ENCODE peak calls at places on chromosomes 4 and X, in ten cellular contexts. One of them, this sample, is unnamed.

GRCh38 chrX:135923353-135923752 is 29.8 kb downstream of the SAGE1 start:
- DNase-seq in A673: no peak
- DNase-seq in sigmoid colon: no peak
- DNase-seq in tibial artery: no peak
- DNase-seq in stomach: no peak
- DNase-seq in GM06990: no peak
- DNase-seq in left ventricle myocardium inferior: no peak
- DNase-seq in ovary: no peak
- DNase-seq in effector memory CD4-positive, alpha-beta T cell: no peak
- DNase-seq in H7: peak; percentile 8
- DNase-seq in this sample: no peak

GRCh38 chrX:119692241-119693031 is 532 bp downstream of the SEPTIN6 start:
- DNase-seq in A673: peak; percentile 37
- DNase-seq in sigmoid colon: peak; percentile 82
- DNase-seq in tibial artery: peak; percentile 72
- DNase-seq in stomach: peak; percentile 44
- DNase-seq in GM06990: peak; percentile 74
- DNase-seq in left ventricle myocardium inferior: peak; percentile 28
- DNase-seq in ovary: no peak
- DNase-seq in effector memory CD4-positive, alpha-beta T cell: peak; percentile 43
- DNase-seq in H7: peak; percentile 72
- DNase-seq in this sample: no peak

GRCh38 chr4:87527446-87528240 is 1.5 kb downstream of the SPARCL1 start:
- DNase-seq in A673: peak; percentile 65
- DNase-seq in sigmoid colon: no peak
- DNase-seq in tibial artery: no peak
- DNase-seq in stomach: no peak
- DNase-seq in GM06990: no peak
- DNase-seq in left ventricle myocardium inferior: peak; percentile 28
- DNase-seq in ovary: no peak
- DNase-seq in effector memory CD4-positive, alpha-beta T cell: no peak
- DNase-seq in H7: no peak
- DNase-seq in this sample: no peak

GRCh38 chr4:72744103-72744725 is 175.2 kb upstream of the ADAMTS3 start:
- DNase-seq in A673: no peak
- DNase-seq in sigmoid colon: no peak
- DNase-seq in tibial artery: no peak
- DNase-seq in stomach: no peak
- DNase-seq in GM06990: no peak
- DNase-seq in left ventricle myocardium inferior: no peak
- DNase-seq in ovary: no peak
- DNase-seq in effector memory CD4-positive, alpha-beta T cell: no peak
- DNase-seq in H7: no peak
- DNase-seq in this sample: no peak

GRCh38 chrX:11557120-11557519 is 108.6 kb downstream of the ARHGAP6 start:
- DNase-seq in A673: no peak
- DNase-seq in sigmoid colon: no peak
- DNase-seq in tibial artery: no peak
- DNase-seq in stomach: no peak
- DNase-seq in GM06990: no peak
- DNase-seq in left ventricle myocardium inferior: no peak
- DNase-seq in ovary: no peak
- DNase-seq in effector memory CD4-positive, alpha-beta T cell: no peak
- DNase-seq in H7: no peak
- DNase-seq in this sample: no peak

GRCh38 chrX:63434206-63434605 is 83.1 kb upstream of the SPIN4 start:
- DNase-seq in A673: no peak
- DNase-seq in sigmoid colon: no peak
- DNase-seq in tibial artery: no peak
- DNase-seq in stomach: no peak
- DNase-seq in GM06990: no peak
- DNase-seq in left ventricle myocardium inferior: no peak
- DNase-seq in ovary: no peak
- DNase-seq in effector memory CD4-positive, alpha-beta T cell: no peak
- DNase-seq in H7: no peak
- DNase-seq in this sample: no peak

GRCh38 chr4:180261346-180261745 is 1981.9 kb upstream of the TENM3 start:
- DNase-seq in A673: no peak
- DNase-seq in sigmoid colon: no peak
- DNase-seq in tibial artery: no peak
- DNase-seq in stomach: no peak
- DNase-seq in GM06990: no peak
- DNase-seq in left ventricle myocardium inferior: no peak
- DNase-seq in ovary: no peak
- DNase-seq in effector memory CD4-positive, alpha-beta T cell: no peak
- DNase-seq in H7: peak; percentile 3
- DNase-seq in this sample: no peak

GRCh38 chr4:74473155-74473811 is 28.3 kb downstream of the AREG start:
- DNase-seq in A673: peak; percentile 17
- DNase-seq in sigmoid colon: no peak
- DNase-seq in tibial artery: peak; percentile 65
- DNase-seq in stomach: peak; percentile 27
- DNase-seq in GM06990: no peak
- DNase-seq in left ventricle myocardium inferior: no peak
- DNase-seq in ovary: no peak
- DNase-seq in effector memory CD4-positive, alpha-beta T cell: no peak
- DNase-seq in H7: no peak
- DNase-seq in this sample: no peak

GRCh38 chr4:184268574-184269160 is 51.0 kb upstream of the ENPP6 start:
- DNase-seq in A673: peak; percentile 79
- DNase-seq in sigmoid colon: no peak
- DNase-seq in tibial artery: no peak
- DNase-seq in stomach: no peak
- DNase-seq in GM06990: no peak
- DNase-seq in left ventricle myocardium inferior: no peak
- DNase-seq in ovary: no peak
- DNase-seq in effector memory CD4-positive, alpha-beta T cell: no peak
- DNase-seq in H7: no peak
- DNase-seq in this sample: no peak

GRCh38 chr4:125750827-125751466 is 436.2 kb downstream of the FAT4 start:
- DNase-seq in A673: peak; percentile 17
- DNase-seq in sigmoid colon: no peak
- DNase-seq in tibial artery: no peak
- DNase-seq in stomach: no peak
- DNase-seq in GM06990: no peak
- DNase-seq in left ventricle myocardium inferior: no peak
- DNase-seq in ovary: peak; percentile 29
- DNase-seq in effector memory CD4-positive, alpha-beta T cell: no peak
- DNase-seq in H7: peak; percentile 59
- DNase-seq in this sample: no peak

GRCh38 chrX:46375831-46376230 is 169.4 kb downstream of the ZNF674 start:
- DNase-seq in A673: no peak
- DNase-seq in sigmoid colon: no peak
- DNase-seq in tibial artery: no peak
- DNase-seq in stomach: no peak
- DNase-seq in GM06990: no peak
- DNase-seq in left ventricle myocardium inferior: no peak
- DNase-seq in ovary: no peak
- DNase-seq in effector memory CD4-positive, alpha-beta T cell: no peak
- DNase-seq in H7: no peak
- DNase-seq in this sample: no peak
- H3K36me3 ChIP-seq in A673: no peaks in the 10 kb centered on the region
- H3K36me3 ChIP-seq in sigmoid colon: no peaks in the 10 kb centered on the region
- H3K36me3 ChIP-seq in tibial artery: no peaks in the 10 kb centered on the region
- H3K36me3 ChIP-seq in stomach: no peaks in the 10 kb centered on the region
- H3K36me3 ChIP-seq in GM06990: no peaks in the 10 kb centered on the region
- H3K36me3 ChIP-seq in left ventricle myocardium inferior: no peaks in the 10 kb centered on the region
- H3K36me3 ChIP-seq in ovary: no peaks in the 10 kb centered on the region
- H3K36me3 ChIP-seq in effector memory CD4-positive, alpha-beta T cell: no peaks in the 10 kb centered on the region
- H3K36me3 ChIP-seq in H7: no peaks in the 10 kb centered on the region
- H3K36me3 ChIP-seq in this sample: no peaks in the 10 kb centered on the region

DNA sequence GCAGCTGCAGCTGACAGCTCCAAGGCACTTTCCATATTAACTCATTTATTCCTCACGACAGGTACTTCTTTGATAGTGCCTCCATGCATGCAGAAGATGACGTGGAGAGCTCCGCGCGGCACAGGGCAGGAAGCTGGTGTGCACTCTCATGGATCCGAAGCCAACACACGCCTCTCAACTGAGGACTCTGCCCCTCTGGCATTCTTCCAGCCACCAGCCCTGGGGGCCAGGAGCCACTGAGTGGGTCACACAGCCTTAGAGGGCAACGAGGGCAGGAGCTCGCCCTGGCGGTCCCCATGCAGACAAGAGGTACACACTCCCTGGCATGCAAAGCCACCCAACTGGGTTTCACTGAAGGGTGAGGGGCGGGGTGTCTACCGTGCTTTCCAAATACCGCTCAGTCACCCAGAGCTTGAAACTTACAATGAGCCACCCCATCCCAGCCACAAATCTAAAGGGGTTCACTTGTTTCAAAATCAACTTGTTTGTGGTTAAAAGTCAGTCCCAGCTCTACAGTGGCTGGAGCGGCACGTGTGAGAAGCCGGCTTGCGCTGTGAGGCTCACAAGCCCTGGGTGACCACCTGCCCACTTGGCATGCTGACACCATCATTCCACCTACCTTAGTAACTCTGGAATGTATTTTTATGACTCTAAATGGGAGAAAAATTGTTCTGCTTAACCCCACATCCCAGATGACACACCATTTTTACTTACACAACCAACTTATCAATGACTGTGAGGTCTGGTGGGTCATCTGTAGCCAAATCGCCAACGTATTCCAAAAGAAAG is 16.2 kb downstream of the NOP14 start:
- DNase-seq in A673: no peak
- DNase-seq in sigmoid colon: peak; percentile 64
- DNase-seq in tibial artery: no peak
- DNase-seq in stomach: no peak
- DNase-seq in GM06990: no peak
- DNase-seq in left ventricle myocardium inferior: no peak
- DNase-seq in ovary: peak; percentile 21
- DNase-seq in effector memory CD4-positive, alpha-beta T cell: no peak
- DNase-seq in H7: peak; percentile 21
- DNase-seq in this sample: no peak
- H3K36me3 ChIP-seq in A673: peaks cover 83% of the 10 kb centered on the region
- H3K36me3 ChIP-seq in sigmoid colon: peaks cover 69% of the 10 kb centered on the region
- H3K36me3 ChIP-seq in tibial artery: peaks cover 100% of the 10 kb centered on the region
- H3K36me3 ChIP-seq in stomach: peaks cover 100% of the 10 kb centered on the region
- H3K36me3 ChIP-seq in GM06990: peaks cover 62% of the 10 kb centered on the region
- H3K36me3 ChIP-seq in left ventricle myocardium inferior: peaks cover 96% of the 10 kb centered on the region
- H3K36me3 ChIP-seq in ovary: no peaks in the 10 kb centered on the region
- H3K36me3 ChIP-seq in effector memory CD4-positive, alpha-beta T cell: peaks cover 87% of the 10 kb centered on the region
- H3K36me3 ChIP-seq in H7: peaks cover 54% of the 10 kb centered on the region
- H3K36me3 ChIP-seq in this sample: peaks cover 65% of the 10 kb centered on the region

DNA sequence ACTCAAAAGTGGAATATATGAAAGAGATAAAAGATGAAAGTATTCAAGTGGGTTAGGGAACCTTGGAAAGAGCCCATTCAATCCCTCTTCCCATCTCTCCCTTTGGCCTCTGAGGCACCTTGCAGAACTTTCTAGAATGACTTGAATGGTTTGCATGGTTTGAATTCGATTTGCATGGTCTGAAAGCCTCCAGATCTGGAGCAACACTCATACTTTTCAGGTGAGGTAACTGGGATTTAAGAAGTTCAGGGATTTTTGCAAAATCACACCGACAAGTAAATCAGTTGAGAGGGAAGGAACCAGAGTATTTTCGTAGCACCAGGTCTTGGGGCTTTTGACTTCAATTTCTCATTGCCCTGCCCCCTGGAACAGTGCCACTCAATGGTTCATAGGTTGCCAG is 476.0 kb upstream of the FTHL17 start:
- DNase-seq in A673: no peak
- DNase-seq in sigmoid colon: no peak
- DNase-seq in tibial artery: no peak
- DNase-seq in stomach: no peak
- DNase-seq in GM06990: no peak
- DNase-seq in left ventricle myocardium inferior: no peak
- DNase-seq in ovary: no peak
- DNase-seq in effector memory CD4-positive, alpha-beta T cell: no peak
- DNase-seq in H7: no peak
- DNase-seq in this sample: no peak
- H3K36me3 ChIP-seq in A673: no peaks in the 10 kb centered on the region
- H3K36me3 ChIP-seq in sigmoid colon: no peaks in the 10 kb centered on the region
- H3K36me3 ChIP-seq in tibial artery: no peaks in the 10 kb centered on the region
- H3K36me3 ChIP-seq in stomach: no peaks in the 10 kb centered on the region
- H3K36me3 ChIP-seq in GM06990: no peaks in the 10 kb centered on the region
- H3K36me3 ChIP-seq in left ventricle myocardium inferior: no peaks in the 10 kb centered on the region
- H3K36me3 ChIP-seq in ovary: no peaks in the 10 kb centered on the region
- H3K36me3 ChIP-seq in effector memory CD4-positive, alpha-beta T cell: no peaks in the 10 kb centered on the region
- H3K36me3 ChIP-seq in H7: no peaks in the 10 kb centered on the region
- H3K36me3 ChIP-seq in this sample: no peaks in the 10 kb centered on the region

GRCh38 chrX:154401918-154402621 is 3.9 kb downstream of the RPL10 start:
- DNase-seq in A673: peak; percentile 47
- DNase-seq in sigmoid colon: no peak
- DNase-seq in tibial artery: no peak
- DNase-seq in stomach: no peak
- DNase-seq in GM06990: no peak
- DNase-seq in left ventricle myocardium inferior: no peak
- DNase-seq in ovary: no peak
- DNase-seq in effector memory CD4-positive, alpha-beta T cell: no peak
- DNase-seq in H7: no peak
- DNase-seq in this sample: no peak

GRCh38 chrX:154402622-154403127 is 4.5 kb downstream of the RPL10 start:
- DNase-seq in A673: no peak
- DNase-seq in sigmoid colon: peak; percentile 52
- DNase-seq in tibial artery: peak; percentile 38
- DNase-seq in stomach: no peak
- DNase-seq in GM06990: no peak
- DNase-seq in left ventricle myocardium inferior: no peak
- DNase-seq in ovary: no peak
- DNase-seq in effector memory CD4-positive, alpha-beta T cell: no peak
- DNase-seq in H7: no peak
- DNase-seq in this sample: no peak

GRCh38 chrX:154403192-154403591 is 5.0 kb downstream of the RPL10 start:
- DNase-seq in A673: no peak
- DNase-seq in sigmoid colon: peak; percentile 48
- DNase-seq in tibial artery: peak; percentile 45
- DNase-seq in stomach: no peak
- DNase-seq in GM06990: no peak
- DNase-seq in left ventricle myocardium inferior: no peak
- DNase-seq in ovary: no peak
- DNase-seq in effector memory CD4-positive, alpha-beta T cell: no peak
- DNase-seq in H7: no peak
- DNase-seq in this sample: no peak

GRCh38 chrX:154403858-154404257 is 5.2 kb downstream of the DNASE1L1 start:
- DNase-seq in A673: no peak
- DNase-seq in sigmoid colon: no peak
- DNase-seq in tibial artery: no peak
- DNase-seq in stomach: no peak
- DNase-seq in GM06990: no peak
- DNase-seq in left ventricle myocardium inferior: no peak
- DNase-seq in ovary: no peak
- DNase-seq in effector memory CD4-positive, alpha-beta T cell: no peak
- DNase-seq in H7: no peak
- DNase-seq in this sample: no peak

DNA sequence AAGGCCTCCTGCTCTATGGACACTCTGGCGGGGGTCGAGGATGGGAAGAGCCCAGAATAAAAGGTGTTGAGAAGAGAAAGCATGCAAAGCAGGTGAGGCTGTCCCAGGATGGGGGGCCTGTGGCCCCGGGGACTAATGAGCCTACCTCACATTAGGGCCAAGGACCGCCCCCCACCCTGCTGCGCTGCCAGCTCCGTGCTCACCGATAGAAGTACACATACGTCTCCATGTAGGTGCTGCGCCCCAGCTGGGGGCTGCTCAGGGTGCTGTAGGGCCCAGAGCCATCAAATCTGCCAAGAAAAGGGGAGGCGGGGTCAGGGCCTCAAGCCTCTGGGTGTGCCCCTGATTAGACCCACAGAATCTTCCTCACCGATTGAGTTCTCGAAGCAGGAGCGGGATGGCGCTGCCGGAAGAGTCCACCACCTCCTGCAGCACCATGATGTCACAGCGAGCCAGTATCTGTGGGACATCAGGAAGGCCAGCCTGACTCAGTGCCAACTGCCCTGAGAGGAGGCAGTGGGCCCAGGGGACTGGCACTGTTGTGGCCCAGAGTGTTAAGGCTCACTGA is 4.3 kb downstream of the DNASE1L1 start:
- DNase-seq in A673: no peak
- DNase-seq in sigmoid colon: peak; percentile 61
- DNase-seq in tibial artery: peak; percentile 33
- DNase-seq in stomach: no peak
- DNase-seq in GM06990: no peak
- DNase-seq in left ventricle myocardium inferior: no peak
- DNase-seq in ovary: no peak
- DNase-seq in effector memory CD4-positive, alpha-beta T cell: no peak
- DNase-seq in H7: no peak
- DNase-seq in this sample: no peak
- H3K36me3 ChIP-seq in A673: peaks cover 15% of the 10 kb centered on the region
- H3K36me3 ChIP-seq in sigmoid colon: peaks cover 6% of the 10 kb centered on the region
- H3K36me3 ChIP-seq in tibial artery: peaks cover 17% of the 10 kb centered on the region
- H3K36me3 ChIP-seq in stomach: peaks cover 29% of the 10 kb centered on the region
- H3K36me3 ChIP-seq in GM06990: peaks cover 4% of the 10 kb centered on the region
- H3K36me3 ChIP-seq in left ventricle myocardium inferior: peaks cover 16% of the 10 kb centered on the region
- H3K36me3 ChIP-seq in ovary: no peaks in the 10 kb centered on the region
- H3K36me3 ChIP-seq in effector memory CD4-positive, alpha-beta T cell: peaks cover 8% of the 10 kb centered on the region
- H3K36me3 ChIP-seq in H7: peaks cover 7% of the 10 kb centered on the region
- H3K36me3 ChIP-seq in this sample: peaks cover 15% of the 10 kb centered on the region